ENCODE peak calls at places on chromosomes 16 and 17, in six cellular contexts. N, W, V, D, K and M are unnamed samples. For H3K4me1 and H3K27me3, the result is how much of the 10 kb centered on the place peaks cover.

GRCh38 chr16:31429314-31429713 is 1.2 kb upstream of the COX6A2 start:
- DNase-seq in D (no peak), N (no peak), V (no peak), K (no peak), W (no peak), M (no peak)

GRCh38 chr16:54649846-54650245 is 280.8 kb upstream of the IRX5 start:
- DNase-seq in W (no peak), V (no peak), K (no peak), N (no peak), D (no peak), M (no peak)

GRCh38 chr16:74463888-74464287 is 42.6 kb upstream of the CLEC18B start:
- DNase-seq in N (no peak), K (no peak), W (no peak), V (no peak), D (peak), M (no peak)

GRCh38 chr17:28667870-28668269 is 5.9 kb downstream of the SUPT6H start:
- DNase-seq in D (no peak), N (no peak), W (no peak), K (no peak), V (no peak), M (no peak)

GRCh38 chr17:65228734-65229390 is 91.7 kb downstream of the RGS9 start:
- DNase-seq in V (peak), D (peak), K (no peak), W (no peak), N (no peak), M (no peak)

GRCh38 chr16:72596373-72596772 is 424.4 kb upstream of the PMFBP1 start:
- DNase-seq in V (no peak), W (no peak), N (no peak), K (no peak), D (no peak), M (no peak)

GRCh38 chr17:49361129-49361901 is 735 bp downstream of the ZNF652 start:
- DNase-seq in W (peak), N (no peak), V (peak), K (peak), D (peak), M (peak)

GRCh38 chr17:44968225-44969143 is at the start of gene C1QL1:
- DNase-seq in K (peak), W (peak), N (no peak), D (peak), V (peak), M (peak)

GRCh38 chr17:76540381-76541300 is 797 bp downstream of the PRCD start:
- DNase-seq in N (peak), K (peak), D (peak), W (peak), V (peak), M (peak)

GRCh38 chr16:11612110-11612981 is 25.6 kb upstream of the LITAF start:
- DNase-seq in W (peak), K (peak), D (no peak), N (no peak), V (no peak), M (peak)

GRCh38 chr17:3556905-3557767 is 476 bp downstream of the TRPV3 start:
- DNase-seq in V (no peak), N (no peak), W (no peak), K (no peak), D (peak), M (peak)

GRCh38 chr17:77735341-77736206 is 222.9 kb upstream of the TNRC6C start:
- DNase-seq in D (no peak), W (peak), V (no peak), K (peak), N (no peak), M (no peak)

GRCh38 chr17:1986783-1987451 is 38.2 kb downstream of the RTN4RL1 start:
- DNase-seq in W (no peak), N (no peak), K (no peak), V (no peak), D (no peak), M (no peak)

GRCh38 chr16:22632621-22633020 is 121.9 kb downstream of the NPIPB5 start:
- DNase-seq in W (no peak), N (no peak), V (no peak), D (no peak), K (no peak), M (no peak)

GRCh38 chr16:10846213-10846998 is 27.8 kb upstream of the TVP23A start:
- DNase-seq in D (no peak), N (no peak), W (no peak), V (no peak), K (no peak), M (no peak)

GRCh38 chr17:41864837-41865595 is at the start of gene KLHL11:
- DNase-seq in N (peak), K (peak), D (peak), W (peak), V (peak), M (peak)

GRCh38 chr17:28675980-28676379 is 14.0 kb downstream of the SUPT6H start:
- DNase-seq in V (no peak), W (no peak), N (no peak), K (no peak), D (no peak), M (no peak)

GRCh38 chr17:45413498-45413923 is 19.2 kb downstream of the ARHGAP27 start:
- DNase-seq in N (no peak), V (no peak), D (peak), K (no peak), W (peak), M (peak)

GRCh38 chr16:69166946-69167930 is 19.7 kb upstream of the SNTB2 start:
- DNase-seq in V (peak), K (no peak), D (peak), N (no peak), W (no peak), M (no peak)

GRCh38 chr17:57715981-57716380 is 29.1 kb downstream of the CCDC182 start:
- DNase-seq in K (no peak), V (no peak), W (no peak), D (no peak), N (no peak), M (no peak)

GRCh38 chr16:56672761-56673536 is 3.3 kb downstream of the MT1H start:
- DNase-seq in V (no peak), D (no peak), N (no peak), W (no peak), K (no peak), M (no peak)

GRCh38 chr16:19330801-19331484 is 45.4 kb downstream of the CLEC19A start:
- DNase-seq in V (no peak), K (peak), W (no peak), D (peak), N (no peak), M (no peak)

GRCh38 chr17:63774141-63774981 is at the start of gene DDX42:
- DNase-seq in K (peak), W (peak), V (peak), D (peak), N (peak), M (peak)

GRCh38 chr16:527015-527903 is at the start of gene CAPN15:
- DNase-seq in N (peak), W (peak), V (peak), K (peak), D (peak), M (peak)

GRCh38 chr17:67759355-67760171 is 41.8 kb downstream of the NOL11 start:
- DNase-seq in V (no peak), W (peak), K (no peak), D (peak), N (no peak), M (no peak)

GRCh38 chr16:51181495-51181795 is 30.4 kb upstream of the SALL1 start:
- DNase-seq in V (no peak), N (peak), D (no peak), K (no peak), W (no peak), M (no peak)

GRCh38 chr17:66543526-66543925 is 241.1 kb downstream of the PRKCA start:
- DNase-seq in D (no peak), N (no peak), K (no peak), V (no peak), W (no peak), M (no peak)

GRCh38 chr17:78953356-78954350 is 26.1 kb downstream of the LGALS3BP start:
- DNase-seq in N (no peak), V (no peak), K (no peak), W (no peak), D (peak), M (no peak)

GRCh38 chr16:27642753-27643152 is 92.8 kb downstream of the KATNIP start:
- DNase-seq in K (no peak), D (no peak), V (no peak), W (no peak), N (no peak), M (no peak)

GRCh38 chr16:67247698-67248400 is 568 bp upstream of the FHOD1 start:
- DNase-seq in N (no peak), V (no peak), D (peak), K (no peak), W (no peak), M (no peak)
- H3K4me1 ChIP-seq in N (under half), V (under half), D (half or more), K (under half), W (under half), M (under half)

GRCh38 chr17:4748687-4749086 is 9.0 kb upstream of the CXCL16 start:
- DNase-seq in K (no peak), V (no peak), D (no peak), W (no peak), N (no peak), M (no peak)

GRCh38 chr17:4750606-4751005 is 10.9 kb upstream of the CXCL16 start:
- DNase-seq in W (no peak), K (no peak), V (no peak), D (no peak), N (no peak), M (no peak)

GRCh38 chr17:4747847-4748246 is 8.1 kb upstream of the CXCL16 start:
- DNase-seq in V (peak), W (no peak), N (no peak), K (no peak), D (no peak), M (no peak)

GRCh38 chr17:4751925-4752324 is 12.2 kb upstream of the CXCL16 start:
- DNase-seq in K (no peak), V (peak), D (no peak), W (no peak), N (no peak), M (no peak)

DNA sequence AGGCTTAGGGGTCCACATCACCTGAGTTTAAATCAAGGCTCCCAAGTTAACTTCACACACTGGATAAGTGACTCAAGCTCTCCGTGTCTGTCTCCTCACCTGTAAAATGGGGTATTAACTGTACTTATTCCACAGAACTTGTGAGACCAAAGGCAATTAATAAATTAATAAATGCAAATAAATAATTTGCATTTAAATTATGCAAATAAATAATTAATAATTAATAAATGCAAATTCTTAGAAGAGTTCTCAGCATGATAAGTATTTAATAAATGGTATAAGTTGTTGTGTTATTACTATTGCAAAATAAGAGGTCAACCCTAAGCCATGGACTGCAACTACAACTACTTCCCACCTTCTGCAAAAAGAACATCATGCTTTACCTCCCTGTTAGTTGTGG is 13.7 kb upstream of the CXCL16 start:
- DNase-seq in K (no peak), D (no peak), N (no peak), W (no peak), V (no peak), M (no peak)
- H3K27me3 ChIP-seq in K (under half), D (half or more), N (under half), W (under half), V (under half), M (under half)

GRCh38 chr16:14071576-14072271 is 605 bp downstream of the MRTFB start:
- DNase-seq in W (no peak), V (peak), D (peak), N (no peak), K (no peak), M (no peak)

GRCh38 chr16:14070555-14070876 is 603 bp upstream of the MRTFB start:
- DNase-seq in K (no peak), V (no peak), D (peak), N (no peak), W (no peak), M (no peak)

GRCh38 chr16:14070877-14071575 is at the start of gene MRTFB:
- DNase-seq in N (peak), D (peak), K (peak), W (peak), V (peak), M (peak)

GRCh38 chr16:14074544-14074943 is 3.4 kb downstream of the MRTFB start:
- DNase-seq in D (no peak), N (no peak), K (no peak), W (no peak), V (no peak), M (no peak)

DNA sequence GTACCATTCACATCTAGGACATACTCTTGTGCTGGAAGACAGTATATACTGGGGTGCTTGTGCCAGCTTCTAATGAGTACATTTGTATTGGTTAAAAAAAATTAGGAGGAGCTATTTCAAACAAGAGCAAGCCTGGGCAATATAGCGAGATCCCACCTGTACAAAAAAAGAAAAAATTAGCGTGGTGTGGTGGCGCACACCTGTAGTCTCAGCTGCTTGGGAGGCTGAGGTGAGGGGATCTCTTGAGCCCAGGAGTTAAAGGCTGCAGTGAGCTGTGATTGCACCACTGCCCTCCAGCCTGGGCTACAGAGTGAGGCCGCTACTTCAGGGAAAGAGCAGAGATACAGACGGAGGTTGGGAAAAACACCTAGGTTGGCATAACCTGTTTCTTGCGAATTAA is 1.2 kb downstream of the MRTFB start:
- DNase-seq in W (no peak), K (no peak), N (no peak), D (no peak), V (no peak), M (no peak)
- H3K4me3 ChIP-seq in W (peak), K (peak), N (peak), D (peak), V (no peak), M (no peak)

DNA sequence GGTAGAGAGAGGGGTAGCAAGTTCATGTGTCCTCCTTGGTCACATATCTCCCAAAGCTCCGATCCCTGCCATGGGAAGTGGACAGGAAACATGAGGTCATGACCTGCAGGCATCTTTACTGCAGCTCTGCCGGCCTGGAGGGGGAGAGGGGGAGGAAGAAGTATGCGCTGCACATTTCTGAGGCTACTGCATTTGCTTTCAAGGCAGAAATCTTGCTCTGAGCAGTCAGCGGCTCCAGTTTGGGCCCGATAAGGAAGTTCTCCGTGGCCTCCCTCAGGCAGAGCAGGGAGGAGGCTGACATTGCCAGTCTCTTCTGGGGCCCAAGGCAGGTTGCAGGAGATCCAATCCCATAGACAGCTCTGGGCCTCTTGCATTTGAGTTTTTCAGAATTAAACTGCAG is 1.5 kb upstream of the NHERF1 start:
- DNase-seq in V (no peak), N (no peak), K (no peak), D (peak), W (no peak), M (no peak)
- H3K4me1 ChIP-seq in V (under half), N (under half), K (under half), D (under half), W (half or more), M (under half)

DNA sequence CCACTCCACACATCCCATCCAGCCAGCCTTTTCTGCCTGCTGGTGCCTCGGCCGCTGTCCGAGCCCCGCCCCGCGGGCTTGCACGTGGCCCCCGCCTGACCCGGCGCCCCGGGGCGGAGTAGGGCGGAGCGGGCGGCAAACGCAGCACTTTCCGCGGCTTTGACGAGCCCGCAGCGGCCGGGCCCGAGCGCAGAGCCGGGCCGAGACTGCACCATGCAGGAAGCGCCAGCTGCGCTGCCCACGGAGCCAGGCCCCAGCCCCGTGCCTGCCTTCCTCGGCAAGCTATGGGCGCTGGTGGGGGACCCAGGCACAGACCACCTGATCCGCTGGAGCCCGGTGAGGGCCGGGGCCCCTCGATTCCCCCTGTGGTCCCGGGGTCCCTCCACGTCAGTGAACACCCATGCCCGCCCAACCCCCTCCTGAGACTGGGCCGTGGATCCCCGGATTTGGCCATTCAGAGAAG is at the start of gene HSF4:
- DNase-seq in V (no peak), K (no peak), D (peak), W (peak), N (no peak), M (peak)
- H3K27me3 ChIP-seq in V (under half), K (under half), D (under half), W (under half), N (half or more), M (under half)

DNA sequence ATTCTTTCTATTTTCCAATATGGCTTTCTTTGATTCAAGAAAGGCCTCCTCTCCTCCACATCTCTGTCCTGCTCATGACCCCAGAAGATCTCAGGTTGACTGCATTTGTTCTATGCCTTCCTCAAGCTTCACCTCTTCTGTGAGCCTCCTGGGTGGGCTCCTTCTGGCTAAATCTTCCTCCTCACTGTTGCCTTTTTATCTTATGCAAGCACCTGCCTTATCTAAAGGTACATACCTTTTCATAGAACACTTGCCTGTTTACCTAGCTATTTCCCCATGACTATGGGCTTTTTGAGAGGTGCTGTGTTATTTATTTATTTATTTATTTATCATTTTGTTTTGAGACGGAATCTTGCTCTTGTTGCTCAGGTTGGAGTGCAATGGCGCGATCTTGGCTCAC is 81.1 kb downstream of the UTP18 start:
- DNase-seq in D (no peak), V (no peak), W (no peak), N (no peak), K (no peak), M (no peak)
- H3K4me3 ChIP-seq in D (no peak), V (no peak), W (no peak), N (no peak), K (no peak), M (no peak)

GRCh38 chr16:15635926-15636325 is 7.0 kb downstream of the MARF1 start:
- DNase-seq in K (no peak), D (no peak), N (no peak), W (no peak), V (no peak), M (no peak)
- H3K4me1 ChIP-seq in K (under half), D (under half), N (under half), W (under half), V (under half), M (under half)

DNA sequence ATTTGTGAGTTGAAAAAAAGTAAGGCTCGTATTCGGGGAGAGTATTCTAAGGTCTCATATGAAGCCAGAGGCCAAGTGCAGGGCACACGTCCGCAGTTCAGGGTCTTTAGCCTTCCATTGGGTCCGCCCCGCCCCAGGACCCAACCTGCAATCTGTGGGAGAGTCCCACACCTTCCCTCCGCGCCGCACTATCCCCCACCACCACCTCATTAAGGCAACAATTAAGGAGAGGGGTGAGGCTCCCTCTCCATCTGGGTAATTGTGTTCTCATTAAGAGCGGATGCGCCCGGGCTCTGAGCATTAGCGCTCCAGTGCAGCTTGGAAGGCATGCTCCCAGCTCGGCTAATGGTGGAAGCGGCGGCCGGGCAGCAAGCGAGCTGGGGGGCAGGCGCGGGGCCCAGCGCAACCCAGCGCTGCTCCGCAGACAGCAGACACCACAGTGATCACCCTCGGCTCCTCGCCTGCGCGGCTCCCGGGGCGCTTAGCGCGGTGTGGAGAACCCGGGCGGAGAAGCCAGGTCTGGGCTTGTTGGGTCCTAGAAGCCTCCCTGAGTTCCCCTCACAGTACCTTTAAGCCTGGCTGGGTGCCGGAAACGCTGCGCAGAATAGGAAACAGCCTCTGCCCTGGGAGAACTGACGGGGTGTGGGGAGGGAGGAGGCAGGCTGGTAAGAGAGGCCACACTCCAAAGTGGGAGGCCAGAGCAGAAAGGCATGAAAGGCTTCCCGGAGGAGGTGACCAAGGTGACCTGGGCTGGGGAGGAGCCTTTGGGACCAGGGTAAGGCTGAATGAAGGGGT is 6.5 kb downstream of the CBLN1 start:
- DNase-seq in D (no peak), K (no peak), W (no peak), N (no peak), V (no peak), M (no peak)
- H3K27me3 ChIP-seq in D (half or more), K (half or more), W (half or more), N (half or more), V (under half), M (half or more)